ENCODE peak calls at places on chromosomes 13 and 19, in six cellular contexts. M is spleen, K is ACHN, J is hypothalamus, B is NCI-H1694 treated with DMSO at 0.1 percent for 48 hours, Q is Calu3. W is an unnamed sample.

GRCh38 chr19:45087531-45087930 is 5.4 kb upstream of the PPP1R37 start:
- DNase-seq in M (peak; percentile 81), K (no peak), J (no peak), B (no peak), Q (no peak), W (no peak)

GRCh38 chr19:45677351-45678230 is 9.6 kb downstream of the GIPR start:
- DNase-seq in M (peak; percentile 87), K (peak; percentile 87), J (peak; percentile 19), B (no peak), Q (peak; percentile 98), W (peak; percentile 63)

GRCh38 chr13:80547341-80547740 is 206.4 kb upstream of the SPRY2 start:
- DNase-seq in M (no peak), K (no peak), J (no peak), B (no peak), Q (no peak), W (no peak)

GRCh38 chr13:110156186-110157065 is 150.5 kb downstream of the COL4A1 start:
- DNase-seq in M (no peak), K (no peak), J (no peak), B (no peak), Q (no peak), W (no peak)

GRCh38 chr13:113406321-113407102 is 42.6 kb upstream of the GRTP1 start:
- DNase-seq in M (peak; percentile 61), K (no peak), J (no peak), B (no peak), Q (no peak), W (no peak)

GRCh38 chr13:43878897-43879322 is 630 bp downstream of the CCDC122 start:
- DNase-seq in M (peak; percentile 91), K (peak; percentile 76), J (peak; percentile 73), B (no peak), Q (peak; percentile 33), W (peak; percentile 91)

GRCh38 chr13:91313103-91313502 is 34.4 kb upstream of the MIR17HG start:
- DNase-seq in M (no peak), K (peak; percentile 8), J (peak; percentile 1), B (no peak), Q (no peak), W (peak; percentile 59)

GRCh38 chr13:98496239-98496668 is 80.7 kb downstream of the STK24 start:
- DNase-seq in M (no peak), K (no peak), J (no peak), B (no peak), Q (no peak), W (no peak)

GRCh38 chr19:3969435-3970312 is 1.2 kb downstream of the DAPK3 start:
- DNase-seq in M (no peak), K (peak; percentile 74), J (peak; percentile 35), B (no peak), Q (peak; percentile 38), W (peak; percentile 74)

GRCh38 chr13:93080587-93080986 is 146.0 kb upstream of the GPC6 start:
- DNase-seq in M (no peak), K (no peak), J (no peak), B (no peak), Q (no peak), W (peak; percentile 1)

GRCh38 chr13:110269509-110270185 is 37.3 kb downstream of the COL4A1 start:
- DNase-seq in M (no peak), K (no peak), J (no peak), B (no peak), Q (no peak), W (no peak)

GRCh38 chr19:16376649-16377048 is 52.0 kb downstream of the KLF2 start:
- DNase-seq in M (peak; percentile 83), K (peak; percentile 25), J (no peak), B (no peak), Q (peak; percentile 14), W (no peak)

GRCh38 chr13:46324976-46325375 is 62.1 kb downstream of the RUBCNL start:
- DNase-seq in M (no peak), K (no peak), J (no peak), B (no peak), Q (no peak), W (peak; percentile 41)

GRCh38 chr13:42215578-42216421 is 56.2 kb upstream of the AKAP11 start:
- DNase-seq in M (no peak), K (peak; percentile 19), J (peak; percentile 3), B (peak; percentile 19), Q (peak; percentile 23), W (peak; percentile 56)

GRCh38 chr19:33252971-33253370 is 27.3 kb upstream of the SLC7A10 start:
- DNase-seq in M (no peak), K (no peak), J (peak; percentile 23), B (no peak), Q (no peak), W (no peak)

GRCh38 chr13:98990701-98991100 is 12.8 kb upstream of the DOCK9 start:
- DNase-seq in M (no peak), K (no peak), J (no peak), B (no peak), Q (no peak), W (no peak)

GRCh38 chr13:40968416-40969000 is 50.6 kb downstream of the ELF1 start:
- DNase-seq in M (no peak), K (no peak), J (no peak), B (no peak), Q (no peak), W (peak; percentile 40)

GRCh38 chr19:2604747-2605329 is 97.7 kb downstream of the GNG7 start:
- DNase-seq in M (no peak), K (no peak), J (no peak), B (no peak), Q (no peak), W (no peak)

GRCh38 chr19:38441660-38442348 is 8.3 kb downstream of the RYR1 start:
- DNase-seq in M (no peak), K (no peak), J (no peak), B (no peak), Q (no peak), W (no peak)

GRCh38 chr13:90792335-90792734 is 555.2 kb upstream of the MIR17HG start:
- DNase-seq in M (no peak), K (no peak), J (no peak), B (no peak), Q (no peak), W (no peak)

GRCh38 chr13:18949489-18949761 is 232.2 kb downstream of the TUBA3C start:
- DNase-seq in M (no peak), K (no peak), J (no peak), B (no peak), Q (no peak), W (no peak)

GRCh38 chr19:737591-738093 is 13.3 kb upstream of the MISP start:
- DNase-seq in M (peak; percentile 82), K (peak; percentile 44), J (no peak), B (peak; percentile 32), Q (peak; percentile 56), W (peak; percentile 69)